ENCODE peak calls at places on chromosomes 11 and 22, in nine cellular contexts. C is body of pancreas, Q is psoas muscle, B is spleen, T is cardiac muscle cell, F is tibial artery, L is heart left ventricle, K is uterus, O is upper lobe of left lung. W is an unnamed sample. For H3K4me1, the result is how much of the 10 kb centered on the place peaks cover.

GRCh38 chr22:40404251-40405177 is 34.1 kb downstream of the SGSM3 start:
- DNase-seq in C (no peak), Q (no peak), B (no peak), T (no peak), F (no peak), L (no peak), K (no peak), O (no peak), W (peak)

GRCh38 chr11:72768581-72768980 is 16.4 kb upstream of the ARAP1 start:
- DNase-seq in C (no peak), Q (no peak), B (no peak), T (no peak), F (no peak), L (no peak), K (no peak), O (no peak), W (no peak)

GRCh38 chr11:131478341-131478740 is 107.9 kb downstream of the NTM start:
- DNase-seq in C (no peak), Q (no peak), B (no peak), T (no peak), F (no peak), L (no peak), K (no peak), O (no peak), W (no peak)

GRCh38 chr22:22921575-22921974 is 34.0 kb downstream of the IGLL5 start:
- DNase-seq in C (no peak), Q (no peak), B (no peak), T (no peak), F (no peak), L (no peak), K (no peak), O (no peak), W (no peak)

GRCh38 chr22:30261134-30261533 is 5.5 kb downstream of the OSM start:
- DNase-seq in C (no peak), Q (no peak), B (peak), T (no peak), F (no peak), L (no peak), K (no peak), O (peak), W (no peak)

GRCh38 chr11:45045692-45046471 is 95.2 kb upstream of the TP53I11 start:
- DNase-seq in C (peak), Q (peak), B (peak), T (peak), F (peak), L (peak), K (peak), O (peak), W (peak)

GRCh38 chr11:111978028-111978771 is 41.1 kb downstream of the DIXDC1 start:
- DNase-seq in C (peak), Q (peak), B (no peak), T (peak), F (peak), L (peak), K (peak), O (peak), W (peak)

GRCh38 chr11:73252577-73253191 is 19.5 kb upstream of the P2RY6 start:
- DNase-seq in C (no peak), Q (peak), B (no peak), T (no peak), F (peak), L (no peak), K (no peak), O (no peak), W (peak)

GRCh38 chr11:26621147-26621546 is 49.1 kb upstream of the MUC15 start:
- DNase-seq in C (no peak), Q (no peak), B (no peak), T (peak), F (no peak), L (no peak), K (no peak), O (no peak), W (no peak)

GRCh38 chr11:114440121-114440860 is 1.0 kb downstream of the REXO2 start:
- DNase-seq in C (no peak), Q (no peak), B (no peak), T (peak), F (no peak), L (no peak), K (no peak), O (no peak), W (no peak)

GRCh38 chr22:49203863-49204598 is 623.6 kb downstream of the BRD1 start:
- DNase-seq in C (no peak), Q (no peak), B (peak), T (no peak), F (peak), L (peak), K (peak), O (peak), W (no peak)

GRCh38 chr11:63931876-63932275 is 6.9 kb upstream of the NAA40 start:
- DNase-seq in C (no peak), Q (no peak), B (no peak), T (no peak), F (no peak), L (no peak), K (no peak), O (no peak), W (no peak)

GRCh38 chr11:82975882-82976281 is 74.3 kb downstream of the DDIAS start:
- DNase-seq in C (no peak), Q (no peak), B (no peak), T (no peak), F (no peak), L (no peak), K (no peak), O (no peak), W (no peak)

GRCh38 chr22:47277001-47277400 is 514.6 kb downstream of the TBC1D22A start:
- DNase-seq in C (no peak), Q (no peak), B (no peak), T (no peak), F (no peak), L (no peak), K (no peak), O (no peak), W (no peak)

GRCh38 chr22:26462971-26463661 is 20.5 kb downstream of the HPS4 start:
- DNase-seq in C (no peak), Q (no peak), B (no peak), T (no peak), F (peak), L (no peak), K (no peak), O (no peak), W (no peak)

GRCh38 chr11:119367661-119368120 is 13.8 kb downstream of the USP2 start:
- DNase-seq in C (no peak), Q (peak), B (peak), T (no peak), F (no peak), L (no peak), K (peak), O (no peak), W (no peak)

GRCh38 chr11:107695446-107695845 is 16.4 kb downstream of the SLN start:
- DNase-seq in C (no peak), Q (no peak), B (no peak), T (no peak), F (no peak), L (no peak), K (no peak), O (no peak), W (no peak)

GRCh38 chr11:70331901-70332300 is 61.4 kb downstream of the PPFIA1 start:
- DNase-seq in C (no peak), Q (no peak), B (no peak), T (no peak), F (no peak), L (no peak), K (no peak), O (no peak), W (no peak)

GRCh38 chr11:120254788-120255518 is 15.0 kb downstream of the POU2F3 start:
- DNase-seq in C (no peak), Q (no peak), B (peak), T (no peak), F (no peak), L (no peak), K (no peak), O (no peak), W (no peak)

GRCh38 chr22:32518848-32519247 is 44.2 kb downstream of the FBXO7 start:
- DNase-seq in C (no peak), Q (no peak), B (no peak), T (no peak), F (no peak), L (no peak), K (no peak), O (no peak), W (no peak)

GRCh38 chr11:1741741-1742140 is 8.7 kb downstream of the IFITM10 start:
- DNase-seq in C (no peak), Q (no peak), B (no peak), T (no peak), F (peak), L (no peak), K (peak), O (no peak), W (peak)

GRCh38 chr22:39283312-39284141 is 35.9 kb downstream of the RPL3 start:
- DNase-seq in C (no peak), Q (peak), B (peak), T (peak), F (peak), L (peak), K (peak), O (peak), W (no peak)

GRCh38 chr11:2203440-2204259 is 32.0 kb upstream of the TH start:
- DNase-seq in C (peak), Q (peak), B (peak), T (no peak), F (peak), L (peak), K (no peak), O (no peak), W (no peak)

GRCh38 chr11:46557684-46558151 is 36.1 kb downstream of the AMBRA1 start:
- DNase-seq in C (no peak), Q (no peak), B (no peak), T (no peak), F (no peak), L (no peak), K (no peak), O (peak), W (no peak)

GRCh38 chr11:15053201-15053685 is 20.1 kb upstream of the CALCB start:
- DNase-seq in C (no peak), Q (no peak), B (no peak), T (no peak), F (no peak), L (no peak), K (no peak), O (no peak), W (no peak)

GRCh38 chr11:3781423-3781822 is 15.9 kb downstream of the NUP98 start:
- DNase-seq in C (no peak), Q (no peak), B (no peak), T (peak), F (no peak), L (no peak), K (no peak), O (no peak), W (no peak)

GRCh38 chr11:57073121-57073520 is 84.4 kb downstream of the OR5AK2 start:
- DNase-seq in C (no peak), Q (no peak), B (no peak), T (peak), F (no peak), L (no peak), K (no peak), O (no peak), W (no peak)

GRCh38 chr11:125079151-125079877 is 16.2 kb downstream of the SLC37A2 start:
- DNase-seq in C (no peak), Q (no peak), B (no peak), T (no peak), F (no peak), L (no peak), K (no peak), O (no peak), W (no peak)

GRCh38 chr11:4072668-4073285 is 21.8 kb upstream of the RRM1 start:
- DNase-seq in C (peak), Q (no peak), B (no peak), T (peak), F (no peak), L (peak), K (peak), O (peak), W (no peak)

GRCh38 chr11:94665116-94665659 is 98.0 kb downstream of the PIWIL4 start:
- DNase-seq in C (no peak), Q (no peak), B (no peak), T (no peak), F (no peak), L (no peak), K (no peak), O (no peak), W (no peak)

GRCh38 chr11:27022659-27023251 is 17.9 kb upstream of the BBOX1 start:
- DNase-seq in C (no peak), Q (no peak), B (no peak), T (no peak), F (no peak), L (no peak), K (no peak), O (no peak), W (no peak)

GRCh38 chr11:118633319-118633690 is 25.9 kb downstream of the PHLDB1 start:
- DNase-seq in C (no peak), Q (no peak), B (no peak), T (no peak), F (no peak), L (no peak), K (no peak), O (no peak), W (no peak)

GRCh38 chr11:7965386-7965785 is at the start of gene NLRP10:
- DNase-seq in C (no peak), Q (no peak), B (no peak), T (no peak), F (no peak), L (no peak), K (no peak), O (no peak), W (no peak)
- H3K4me1 ChIP-seq in C (under half), Q (under half), B (under half), T (under half), F (under half), L (under half), K (under half), O (under half), W (under half)

DNA sequence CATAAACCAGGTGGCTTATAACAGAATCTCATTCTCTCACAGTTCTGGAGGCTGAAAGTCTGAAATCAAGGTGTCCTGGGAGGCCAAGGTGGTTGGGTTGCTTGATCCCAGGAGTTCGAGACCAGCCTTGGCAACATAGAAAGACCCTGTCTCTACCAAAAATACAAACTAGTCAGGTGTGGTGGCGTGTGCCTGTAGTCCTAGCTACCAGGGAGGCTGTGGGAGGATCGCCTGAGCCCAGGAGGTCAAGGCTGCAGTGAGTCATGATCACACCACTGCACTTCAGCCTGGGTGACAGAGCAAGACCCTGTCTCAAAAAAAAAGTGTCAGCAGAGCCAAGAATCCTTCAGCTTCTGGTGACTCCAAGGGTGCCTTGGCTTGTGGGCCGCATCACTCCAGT is 8.9 kb upstream of the PRR5 start:
- DNase-seq in C (no peak), Q (no peak), B (no peak), T (no peak), F (no peak), L (no peak), K (no peak), O (no peak), W (no peak)
- H3K27ac ChIP-seq in C (no peak), Q (no peak), B (no peak), T (no peak), F (no peak), L (no peak), K (no peak), O (no peak), W (no peak)

GRCh38 chr11:59223177-59223576 is 10.4 kb upstream of the MPEG1 start:
- DNase-seq in C (no peak), Q (no peak), B (no peak), T (no peak), F (no peak), L (no peak), K (no peak), O (no peak), W (no peak)

GRCh38 chr11:59224419-59224928 is 11.7 kb upstream of the MPEG1 start:
- DNase-seq in C (no peak), Q (no peak), B (no peak), T (peak), F (no peak), L (no peak), K (peak), O (no peak), W (no peak)

GRCh38 chr11:59222464-59223065 is 9.8 kb upstream of the MPEG1 start:
- DNase-seq in C (no peak), Q (no peak), B (no peak), T (no peak), F (no peak), L (no peak), K (no peak), O (no peak), W (no peak)

GRCh38 chr11:59225017-59225416 is 12.3 kb upstream of the MPEG1 start:
- DNase-seq in C (no peak), Q (no peak), B (no peak), T (no peak), F (no peak), L (no peak), K (no peak), O (no peak), W (no peak)

DNA sequence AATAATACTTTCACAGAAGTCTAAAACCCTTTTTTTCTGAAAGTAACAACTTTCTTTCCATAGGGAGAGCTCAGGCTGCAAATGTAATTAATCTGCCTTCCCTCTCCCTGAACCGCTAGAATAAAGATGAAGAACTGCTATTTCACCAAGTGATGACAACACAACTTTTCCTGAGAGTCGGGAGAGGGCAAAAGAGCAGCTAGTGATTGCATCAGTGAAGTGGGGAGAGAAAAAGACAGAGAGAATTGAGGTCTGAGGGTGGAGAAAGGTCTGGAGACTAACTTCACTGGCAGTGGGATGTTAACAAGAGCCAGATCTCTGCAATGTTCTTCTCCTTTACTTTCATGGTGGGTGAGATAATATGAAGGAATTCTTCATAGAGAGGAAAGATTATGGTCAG is 10.9 kb upstream of the MPEG1 start:
- DNase-seq in C (no peak), Q (no peak), B (no peak), T (peak), F (no peak), L (no peak), K (no peak), O (no peak), W (no peak)
- H3K4me1 ChIP-seq in C (under half), Q (under half), B (under half), T (under half), F (under half), L (under half), K (under half), O (under half), W (under half)

DNA sequence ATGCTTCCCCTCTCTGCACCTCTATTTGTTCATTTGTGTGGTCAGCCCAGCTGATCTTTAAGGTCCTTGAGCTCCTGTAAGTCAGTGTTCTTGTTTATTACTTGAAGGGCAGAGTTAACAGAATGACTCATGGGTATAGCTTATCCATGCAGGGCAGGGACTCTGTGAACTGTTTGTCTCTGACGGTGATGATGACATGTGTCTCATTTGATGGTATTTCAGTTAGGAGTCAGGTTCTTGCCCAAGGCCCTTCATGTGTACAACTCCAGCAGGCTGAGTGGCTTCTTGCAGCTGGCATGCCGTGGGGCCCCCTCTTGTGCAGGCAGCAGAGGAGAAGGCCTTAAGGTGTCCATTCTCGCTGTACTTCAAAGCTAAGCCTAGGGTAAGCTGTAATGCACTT is 165.1 kb downstream of the DBX1 start:
- DNase-seq in C (no peak), Q (peak), B (no peak), T (peak), F (no peak), L (no peak), K (no peak), O (peak), W (no peak)
- H3K27ac ChIP-seq in C (no peak), Q (peak), B (no peak), T (peak), F (no peak), L (peak), K (peak), O (no peak), W (no peak)

GRCh38 chr11:33384251-33384650 is 127.1 kb downstream of the HIPK3 start:
- DNase-seq in C (no peak), Q (no peak), B (no peak), T (no peak), F (no peak), L (no peak), K (no peak), O (no peak), W (no peak)
- H3K4me1 ChIP-seq in C (under half), Q (under half), B (under half), T (under half), F (under half), L (under half), K (under half), O (under half), W (under half)

DNA sequence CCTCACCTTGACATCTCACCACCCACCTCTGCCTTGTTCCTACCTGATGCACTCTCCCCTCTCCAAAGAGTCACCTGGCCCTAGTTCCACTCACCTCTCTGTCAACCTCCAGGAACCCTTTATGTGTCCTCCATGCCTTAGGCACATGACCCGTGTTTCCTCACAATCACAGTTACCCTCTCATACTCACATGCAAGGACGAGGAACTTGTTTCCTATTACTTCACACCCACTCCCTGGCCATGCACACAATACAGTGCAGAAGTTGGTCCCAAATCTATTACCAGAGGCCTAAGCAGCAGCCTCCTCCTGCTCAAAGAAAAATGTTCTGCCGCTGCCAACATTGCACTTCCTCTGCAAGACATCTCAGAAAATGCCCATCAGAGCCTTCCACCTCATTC is 63.7 kb downstream of the KCNJ1 start:
- DNase-seq in C (no peak), Q (no peak), B (no peak), T (peak), F (no peak), L (no peak), K (no peak), O (peak), W (no peak)
- H3K27ac ChIP-seq in C (no peak), Q (no peak), B (peak), T (no peak), F (no peak), L (no peak), K (no peak), O (no peak), W (no peak)

GRCh38 chr11:74471037-74471436 is 3.7 kb upstream of the KCNE3 start:
- DNase-seq in C (no peak), Q (no peak), B (no peak), T (no peak), F (no peak), L (no peak), K (no peak), O (no peak), W (no peak)
- H3K4me1 ChIP-seq in C (under half), Q (under half), B (under half), T (under half), F (under half), L (under half), K (under half), O (under half), W (under half)